ENCODE peak calls at places on chromosomes 3 and 15, in six cellular contexts. One of them, this sample, is unnamed.
A peak's percentile ranks its signal among the peaks of the same experiment; 100 is the strongest.

GRCh38 chr3:23254287-23254686 is 51.2 kb downstream of the UBE2E2 start:
- DNase-seq in epithelial cell of proximal tubule: no peak
- DNase-seq in AG09309: no peak
- DNase-seq in CD8-positive, alpha-beta T cell: no peak
- DNase-seq in mammary epithelial cell: no peak
- DNase-seq in fibroblast of lung: no peak
- DNase-seq in this sample: no peak

GRCh38 chr3:189961525-189962161 is 159.1 kb downstream of the P3H2 start:
- DNase-seq in epithelial cell of proximal tubule: no peak
- DNase-seq in AG09309: peak; percentile 40
- DNase-seq in CD8-positive, alpha-beta T cell: peak; percentile 54
- DNase-seq in mammary epithelial cell: peak; percentile 82
- DNase-seq in fibroblast of lung: peak; percentile 80
- DNase-seq in this sample: peak; percentile 91

GRCh38 chr3:171023566-171023965 is 3.0 kb downstream of the SLC2A2 start:
- DNase-seq in epithelial cell of proximal tubule: no peak
- DNase-seq in AG09309: no peak
- DNase-seq in CD8-positive, alpha-beta T cell: no peak
- DNase-seq in mammary epithelial cell: no peak
- DNase-seq in fibroblast of lung: no peak
- DNase-seq in this sample: no peak

GRCh38 chr15:64686130-64686735 is 89.2 kb downstream of the RBPMS2 start:
- DNase-seq in epithelial cell of proximal tubule: no peak
- DNase-seq in AG09309: no peak
- DNase-seq in CD8-positive, alpha-beta T cell: peak; percentile 30
- DNase-seq in mammary epithelial cell: peak; percentile 34
- DNase-seq in fibroblast of lung: peak; percentile 80
- DNase-seq in this sample: no peak

GRCh38 chr15:82535566-82536408 is 4.5 kb downstream of the RPS17 start:
- DNase-seq in epithelial cell of proximal tubule: no peak
- DNase-seq in AG09309: no peak
- DNase-seq in CD8-positive, alpha-beta T cell: no peak
- DNase-seq in mammary epithelial cell: no peak
- DNase-seq in fibroblast of lung: no peak
- DNase-seq in this sample: peak; percentile 36

GRCh38 chr3:47781326-47781684 is 388 bp downstream of the SMARCC1 start:
- DNase-seq in epithelial cell of proximal tubule: no peak
- DNase-seq in AG09309: no peak
- DNase-seq in CD8-positive, alpha-beta T cell: peak; percentile 64
- DNase-seq in mammary epithelial cell: peak; percentile 60
- DNase-seq in fibroblast of lung: no peak
- DNase-seq in this sample: peak; percentile 87

GRCh38 chr3:71005797-71006321 is 577.7 kb downstream of the FOXP1 start:
- DNase-seq in epithelial cell of proximal tubule: no peak
- DNase-seq in AG09309: no peak
- DNase-seq in CD8-positive, alpha-beta T cell: no peak
- DNase-seq in mammary epithelial cell: no peak
- DNase-seq in fibroblast of lung: no peak
- DNase-seq in this sample: no peak

GRCh38 chr15:58138106-58138505 is at the start of gene AQP9:
- DNase-seq in epithelial cell of proximal tubule: no peak
- DNase-seq in AG09309: no peak
- DNase-seq in CD8-positive, alpha-beta T cell: no peak
- DNase-seq in mammary epithelial cell: peak; percentile 16
- DNase-seq in fibroblast of lung: no peak
- DNase-seq in this sample: no peak

GRCh38 chr3:160003520-160004128 is 15.0 kb downstream of the IL12A start:
- DNase-seq in epithelial cell of proximal tubule: no peak
- DNase-seq in AG09309: no peak
- DNase-seq in CD8-positive, alpha-beta T cell: peak; percentile 14
- DNase-seq in mammary epithelial cell: peak; percentile 41
- DNase-seq in fibroblast of lung: peak; percentile 58
- DNase-seq in this sample: no peak

GRCh38 chr15:41698779-41699178 is 38.6 kb downstream of the MGA start:
- DNase-seq in epithelial cell of proximal tubule: no peak
- DNase-seq in AG09309: peak; percentile 37
- DNase-seq in CD8-positive, alpha-beta T cell: no peak
- DNase-seq in mammary epithelial cell: peak; percentile 75
- DNase-seq in fibroblast of lung: no peak
- DNase-seq in this sample: no peak

GRCh38 chr3:181316481-181316880 is 326.9 kb upstream of the DNAJC19 start:
- DNase-seq in epithelial cell of proximal tubule: no peak
- DNase-seq in AG09309: no peak
- DNase-seq in CD8-positive, alpha-beta T cell: no peak
- DNase-seq in mammary epithelial cell: peak; percentile 37
- DNase-seq in fibroblast of lung: peak; percentile 11
- DNase-seq in this sample: no peak

GRCh38 chr3:8712045-8712870 is 21.3 kb upstream of the CAV3 start:
- DNase-seq in epithelial cell of proximal tubule: peak; percentile 10
- DNase-seq in AG09309: peak; percentile 69
- DNase-seq in CD8-positive, alpha-beta T cell: no peak
- DNase-seq in mammary epithelial cell: peak; percentile 86
- DNase-seq in fibroblast of lung: peak; percentile 59
- DNase-seq in this sample: no peak

GRCh38 chr15:56984681-56985515 is 66.5 kb downstream of the TCF12 start:
- DNase-seq in epithelial cell of proximal tubule: no peak
- DNase-seq in AG09309: no peak
- DNase-seq in CD8-positive, alpha-beta T cell: no peak
- DNase-seq in mammary epithelial cell: no peak
- DNase-seq in fibroblast of lung: peak; percentile 39
- DNase-seq in this sample: no peak

GRCh38 chr3:37814547-37814946 is 47.1 kb upstream of the CTDSPL start:
- DNase-seq in epithelial cell of proximal tubule: no peak
- DNase-seq in AG09309: no peak
- DNase-seq in CD8-positive, alpha-beta T cell: no peak
- DNase-seq in mammary epithelial cell: no peak
- DNase-seq in fibroblast of lung: peak; percentile 50
- DNase-seq in this sample: no peak

GRCh38 chr3:173745952-173746682 is 348.6 kb downstream of the NLGN1 start:
- DNase-seq in epithelial cell of proximal tubule: no peak
- DNase-seq in AG09309: no peak
- DNase-seq in CD8-positive, alpha-beta T cell: no peak
- DNase-seq in mammary epithelial cell: peak; percentile 16
- DNase-seq in fibroblast of lung: peak; percentile 21
- DNase-seq in this sample: no peak

GRCh38 chr15:40307421-40308165 is at the start of gene PLCB2:
- DNase-seq in epithelial cell of proximal tubule: no peak
- DNase-seq in AG09309: no peak
- DNase-seq in CD8-positive, alpha-beta T cell: peak; percentile 71
- DNase-seq in mammary epithelial cell: no peak
- DNase-seq in fibroblast of lung: no peak
- DNase-seq in this sample: no peak

GRCh38 chr3:120516142-120516541 is 65.3 kb upstream of the FSTL1 start:
- DNase-seq in epithelial cell of proximal tubule: no peak
- DNase-seq in AG09309: no peak
- DNase-seq in CD8-positive, alpha-beta T cell: no peak
- DNase-seq in mammary epithelial cell: no peak
- DNase-seq in fibroblast of lung: no peak
- DNase-seq in this sample: no peak

GRCh38 chr15:67879440-67880129 is 39.7 kb upstream of the RNU6-1 start:
- DNase-seq in epithelial cell of proximal tubule: no peak
- DNase-seq in AG09309: no peak
- DNase-seq in CD8-positive, alpha-beta T cell: no peak
- DNase-seq in mammary epithelial cell: no peak
- DNase-seq in fibroblast of lung: no peak
- DNase-seq in this sample: no peak

GRCh38 chr3:15629860-15630597 is 28.5 kb downstream of the BTD start:
- DNase-seq in epithelial cell of proximal tubule: no peak
- DNase-seq in AG09309: peak; percentile 59
- DNase-seq in CD8-positive, alpha-beta T cell: peak; percentile 58
- DNase-seq in mammary epithelial cell: peak; percentile 72
- DNase-seq in fibroblast of lung: peak; percentile 89
- DNase-seq in this sample: no peak

GRCh38 chr3:28890373-28890772 is 390.5 kb upstream of the RBMS3 start:
- DNase-seq in epithelial cell of proximal tubule: no peak
- DNase-seq in AG09309: no peak
- DNase-seq in CD8-positive, alpha-beta T cell: no peak
- DNase-seq in mammary epithelial cell: no peak
- DNase-seq in fibroblast of lung: no peak
- DNase-seq in this sample: no peak

DNA sequence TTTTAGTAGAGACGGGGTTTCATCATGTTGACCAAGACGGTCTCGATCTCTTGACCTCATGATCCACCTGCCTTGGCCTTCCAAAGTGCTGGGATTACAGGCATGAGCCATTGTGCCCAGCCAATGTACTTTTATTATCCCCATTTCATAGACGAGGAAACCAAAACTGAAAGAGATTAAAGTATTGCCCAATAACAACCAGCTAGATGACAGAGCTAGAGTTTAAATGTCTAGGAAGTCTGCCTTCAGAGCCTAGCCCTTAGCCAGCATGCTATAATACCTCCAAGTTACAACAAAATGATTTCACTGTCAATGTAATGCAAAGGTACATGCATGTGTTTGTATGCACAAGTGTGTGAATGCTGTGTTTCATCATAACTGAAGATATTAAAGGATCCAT is 389.4 kb upstream of the RBMS3 start:
- DNase-seq in epithelial cell of proximal tubule: no peak
- DNase-seq in AG09309: no peak
- DNase-seq in CD8-positive, alpha-beta T cell: no peak
- DNase-seq in mammary epithelial cell: no peak
- DNase-seq in fibroblast of lung: no peak
- DNase-seq in this sample: no peak
- TF ChIP-seq CTCF in epithelial cell of proximal tubule: no peak
- TF ChIP-seq CTCF in AG09309: no peak
- TF ChIP-seq CTCF in CD8-positive, alpha-beta T cell: no peak
- TF ChIP-seq CTCF in mammary epithelial cell: no peak
- TF ChIP-seq CTCF in fibroblast of lung: no peak
- TF ChIP-seq CTCF in this sample: no peak

DNA sequence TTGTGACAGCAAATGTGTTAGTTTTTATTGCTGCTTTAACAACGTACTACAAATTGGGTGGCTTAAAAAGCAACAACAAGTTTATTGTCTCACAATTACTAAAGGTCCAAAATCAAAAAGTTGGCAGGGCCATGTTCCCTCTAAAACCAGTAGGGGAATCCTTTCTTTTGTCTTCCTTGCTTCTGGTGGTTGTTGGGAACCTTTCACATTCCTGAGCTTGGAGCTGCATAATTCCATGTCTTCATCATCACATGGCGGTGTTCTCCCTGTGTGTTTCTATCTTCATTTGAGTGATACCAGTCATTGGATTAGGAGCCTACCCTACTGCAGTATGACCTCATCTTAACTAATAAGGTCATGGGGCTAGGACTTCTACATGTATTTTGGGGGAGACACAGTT is 7.4 kb downstream of the SPRED1 start:
- DNase-seq in epithelial cell of proximal tubule: no peak
- DNase-seq in AG09309: no peak
- DNase-seq in CD8-positive, alpha-beta T cell: no peak
- DNase-seq in mammary epithelial cell: no peak
- DNase-seq in fibroblast of lung: no peak
- DNase-seq in this sample: no peak
- TF ChIP-seq CTCF in epithelial cell of proximal tubule: no peak
- TF ChIP-seq CTCF in AG09309: no peak
- TF ChIP-seq CTCF in CD8-positive, alpha-beta T cell: no peak
- TF ChIP-seq CTCF in mammary epithelial cell: no peak
- TF ChIP-seq CTCF in fibroblast of lung: no peak
- TF ChIP-seq CTCF in this sample: no peak

GRCh38 chr15:77096131-77096530 is 25.2 kb upstream of the TSPAN3 start:
- DNase-seq in epithelial cell of proximal tubule: no peak
- DNase-seq in AG09309: no peak
- DNase-seq in CD8-positive, alpha-beta T cell: no peak
- DNase-seq in mammary epithelial cell: no peak
- DNase-seq in fibroblast of lung: no peak
- DNase-seq in this sample: peak; percentile 25

GRCh38 chr15:77097921-77098320 is 27.0 kb upstream of the TSPAN3 start:
- DNase-seq in epithelial cell of proximal tubule: no peak
- DNase-seq in AG09309: no peak
- DNase-seq in CD8-positive, alpha-beta T cell: no peak
- DNase-seq in mammary epithelial cell: no peak
- DNase-seq in fibroblast of lung: no peak
- DNase-seq in this sample: no peak

GRCh38 chr15:77096541-77096940 is 25.6 kb upstream of the TSPAN3 start:
- DNase-seq in epithelial cell of proximal tubule: no peak
- DNase-seq in AG09309: no peak
- DNase-seq in CD8-positive, alpha-beta T cell: no peak
- DNase-seq in mammary epithelial cell: no peak
- DNase-seq in fibroblast of lung: no peak
- DNase-seq in this sample: peak; percentile 57

GRCh38 chr15:77097317-77097721 is 26.4 kb upstream of the TSPAN3 start:
- DNase-seq in epithelial cell of proximal tubule: no peak
- DNase-seq in AG09309: no peak
- DNase-seq in CD8-positive, alpha-beta T cell: no peak
- DNase-seq in mammary epithelial cell: no peak
- DNase-seq in fibroblast of lung: no peak
- DNase-seq in this sample: peak; percentile 40

DNA sequence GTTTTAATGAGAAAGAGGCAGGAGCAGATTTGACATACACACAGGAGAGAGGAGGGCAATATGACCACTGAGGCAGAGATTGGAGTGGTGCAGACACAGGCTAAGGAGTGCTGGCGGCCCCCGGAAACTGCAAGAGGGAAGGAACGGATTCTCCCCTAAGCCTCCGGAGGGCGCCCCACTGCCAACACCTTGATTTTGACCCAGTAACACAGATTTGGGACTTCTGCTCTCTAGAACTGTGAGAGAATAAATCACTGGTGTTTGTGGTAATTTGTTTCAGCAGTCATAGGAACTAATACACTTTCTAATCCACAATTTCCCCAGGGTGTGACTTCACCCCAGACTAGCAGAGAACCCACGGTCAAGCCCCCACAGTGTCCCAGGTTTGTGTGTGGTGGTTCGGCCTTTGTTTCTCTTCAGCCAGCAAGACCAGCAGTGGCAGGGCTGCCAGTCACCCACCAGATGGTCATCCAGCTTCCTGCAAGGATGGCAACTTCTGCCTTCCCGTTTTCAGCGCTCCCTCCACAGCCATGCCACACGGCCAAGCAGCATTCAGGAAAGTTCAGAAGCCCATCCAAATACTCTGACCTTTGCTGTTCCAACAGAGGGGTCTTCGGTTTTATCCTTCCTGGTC is 23.6 kb upstream of the TSPAN3 start:
- DNase-seq in epithelial cell of proximal tubule: no peak
- DNase-seq in AG09309: no peak
- DNase-seq in CD8-positive, alpha-beta T cell: no peak
- DNase-seq in mammary epithelial cell: no peak
- DNase-seq in fibroblast of lung: no peak
- DNase-seq in this sample: peak; percentile 60
- TF ChIP-seq CTCF in epithelial cell of proximal tubule: peak; percentile 47
- TF ChIP-seq CTCF in AG09309: peak; percentile 28
- TF ChIP-seq CTCF in CD8-positive, alpha-beta T cell: no peak
- TF ChIP-seq CTCF in mammary epithelial cell: no peak
- TF ChIP-seq CTCF in fibroblast of lung: no peak
- TF ChIP-seq CTCF in this sample: peak; percentile 28

GRCh38 chr15:75327005-75327404 is 8.9 kb upstream of the COMMD4 start:
- DNase-seq in epithelial cell of proximal tubule: no peak
- DNase-seq in AG09309: no peak
- DNase-seq in CD8-positive, alpha-beta T cell: no peak
- DNase-seq in mammary epithelial cell: no peak
- DNase-seq in fibroblast of lung: no peak
- DNase-seq in this sample: no peak

GRCh38 chr15:75329571-75329970 is 6.3 kb upstream of the COMMD4 start:
- DNase-seq in epithelial cell of proximal tubule: no peak
- DNase-seq in AG09309: no peak
- DNase-seq in CD8-positive, alpha-beta T cell: no peak
- DNase-seq in mammary epithelial cell: no peak
- DNase-seq in fibroblast of lung: no peak
- DNase-seq in this sample: no peak

GRCh38 chr15:75327491-75327890 is 8.4 kb upstream of the COMMD4 start:
- DNase-seq in epithelial cell of proximal tubule: no peak
- DNase-seq in AG09309: no peak
- DNase-seq in CD8-positive, alpha-beta T cell: no peak
- DNase-seq in mammary epithelial cell: no peak
- DNase-seq in fibroblast of lung: no peak
- DNase-seq in this sample: no peak

GRCh38 chr15:75328493-75329314 is 7.2 kb upstream of the COMMD4 start:
- DNase-seq in epithelial cell of proximal tubule: no peak
- DNase-seq in AG09309: no peak
- DNase-seq in CD8-positive, alpha-beta T cell: no peak
- DNase-seq in mammary epithelial cell: no peak
- DNase-seq in fibroblast of lung: no peak
- DNase-seq in this sample: no peak

GRCh38 chr15:75325922-75326321 is 9.9 kb upstream of the COMMD4 start:
- DNase-seq in epithelial cell of proximal tubule: no peak
- DNase-seq in AG09309: no peak
- DNase-seq in CD8-positive, alpha-beta T cell: no peak
- DNase-seq in mammary epithelial cell: no peak
- DNase-seq in fibroblast of lung: no peak
- DNase-seq in this sample: no peak
- TF ChIP-seq CTCF in epithelial cell of proximal tubule: no peak
- TF ChIP-seq CTCF in AG09309: no peak
- TF ChIP-seq CTCF in CD8-positive, alpha-beta T cell: no peak
- TF ChIP-seq CTCF in mammary epithelial cell: no peak
- TF ChIP-seq CTCF in fibroblast of lung: no peak
- TF ChIP-seq CTCF in this sample: no peak

This sample was measured in osteocyte.